ENCODE peak calls at places on chromosomes 16 and 17, in seven cellular contexts. One of them, this sample, is unnamed.

GRCh38 chr16:11609474-11610120 is 22.9 kb upstream of the LITAF start:
- DNase-seq in heart left ventricle: no peak
- DNase-seq in stimulated activated CD4-positive, alpha-beta T cell treated with anti-CD3 and anti-CD28 coated beads, TNF-alpha, amount 100 ng/mL, for 48 hours: no peak
- DNase-seq in NCI-H1436: no peak
- DNase-seq in tibial artery: no peak
- DNase-seq in activated naive CD8-positive, alpha-beta T cell treated with anti-CD3 and anti-CD28 coated beads, Interleukin-2, amount 50 U/mL, for 24 hours: no peak
- DNase-seq in effector memory CD8-positive, alpha-beta T cell: no peak
- DNase-seq in this sample: peak; percentile 47

GRCh38 chr17:58224315-58224714 is 5.3 kb upstream of the MKS1 start:
- DNase-seq in stimulated activated CD4-positive, alpha-beta T cell treated with anti-CD3 and anti-CD28 coated beads, TNF-alpha, amount 100 ng/mL, for 48 hours: no peak
- DNase-seq in heart left ventricle: no peak
- DNase-seq in effector memory CD8-positive, alpha-beta T cell: no peak
- DNase-seq in tibial artery: no peak
- DNase-seq in NCI-H1436: no peak
- DNase-seq in activated naive CD8-positive, alpha-beta T cell treated with anti-CD3 and anti-CD28 coated beads, Interleukin-2, amount 50 U/mL, for 24 hours: no peak
- DNase-seq in this sample: no peak

GRCh38 chr17:83000738-83001137 is 78.7 kb upstream of the METRNL start:
- DNase-seq in tibial artery: no peak
- DNase-seq in heart left ventricle: no peak
- DNase-seq in NCI-H1436: no peak
- DNase-seq in activated naive CD8-positive, alpha-beta T cell treated with anti-CD3 and anti-CD28 coated beads, Interleukin-2, amount 50 U/mL, for 24 hours: no peak
- DNase-seq in effector memory CD8-positive, alpha-beta T cell: no peak
- DNase-seq in stimulated activated CD4-positive, alpha-beta T cell treated with anti-CD3 and anti-CD28 coated beads, TNF-alpha, amount 100 ng/mL, for 48 hours: no peak
- DNase-seq in this sample: no peak

GRCh38 chr17:82878545-82878944 is 38.7 kb upstream of the ZNF750 start:
- DNase-seq in stimulated activated CD4-positive, alpha-beta T cell treated with anti-CD3 and anti-CD28 coated beads, TNF-alpha, amount 100 ng/mL, for 48 hours: no peak
- DNase-seq in activated naive CD8-positive, alpha-beta T cell treated with anti-CD3 and anti-CD28 coated beads, Interleukin-2, amount 50 U/mL, for 24 hours: no peak
- DNase-seq in heart left ventricle: no peak
- DNase-seq in effector memory CD8-positive, alpha-beta T cell: no peak
- DNase-seq in NCI-H1436: no peak
- DNase-seq in tibial artery: no peak
- DNase-seq in this sample: peak; percentile 61

GRCh38 chr16:65634291-65634690 is 512.4 kb upstream of the CDH11 start:
- DNase-seq in activated naive CD8-positive, alpha-beta T cell treated with anti-CD3 and anti-CD28 coated beads, Interleukin-2, amount 50 U/mL, for 24 hours: no peak
- DNase-seq in NCI-H1436: no peak
- DNase-seq in stimulated activated CD4-positive, alpha-beta T cell treated with anti-CD3 and anti-CD28 coated beads, TNF-alpha, amount 100 ng/mL, for 48 hours: no peak
- DNase-seq in tibial artery: no peak
- DNase-seq in effector memory CD8-positive, alpha-beta T cell: no peak
- DNase-seq in heart left ventricle: no peak
- DNase-seq in this sample: no peak

GRCh38 chr17:11282586-11282985 is 41.6 kb downstream of the SHISA6 start:
- DNase-seq in heart left ventricle: no peak
- DNase-seq in NCI-H1436: no peak
- DNase-seq in stimulated activated CD4-positive, alpha-beta T cell treated with anti-CD3 and anti-CD28 coated beads, TNF-alpha, amount 100 ng/mL, for 48 hours: no peak
- DNase-seq in activated naive CD8-positive, alpha-beta T cell treated with anti-CD3 and anti-CD28 coated beads, Interleukin-2, amount 50 U/mL, for 24 hours: no peak
- DNase-seq in effector memory CD8-positive, alpha-beta T cell: no peak
- DNase-seq in tibial artery: no peak
- DNase-seq in this sample: no peak

GRCh38 chr17:11383157-11383556 is 142.1 kb downstream of the SHISA6 start:
- DNase-seq in NCI-H1436: no peak
- DNase-seq in effector memory CD8-positive, alpha-beta T cell: no peak
- DNase-seq in activated naive CD8-positive, alpha-beta T cell treated with anti-CD3 and anti-CD28 coated beads, Interleukin-2, amount 50 U/mL, for 24 hours: no peak
- DNase-seq in heart left ventricle: no peak
- DNase-seq in stimulated activated CD4-positive, alpha-beta T cell treated with anti-CD3 and anti-CD28 coated beads, TNF-alpha, amount 100 ng/mL, for 48 hours: no peak
- DNase-seq in tibial artery: no peak
- DNase-seq in this sample: no peak

GRCh38 chr16:86664518-86665318 is 86.4 kb downstream of the FOXL1 start:
- DNase-seq in NCI-H1436: no peak
- DNase-seq in activated naive CD8-positive, alpha-beta T cell treated with anti-CD3 and anti-CD28 coated beads, Interleukin-2, amount 50 U/mL, for 24 hours: peak; percentile 67
- DNase-seq in effector memory CD8-positive, alpha-beta T cell: no peak
- DNase-seq in tibial artery: no peak
- DNase-seq in heart left ventricle: no peak
- DNase-seq in stimulated activated CD4-positive, alpha-beta T cell treated with anti-CD3 and anti-CD28 coated beads, TNF-alpha, amount 100 ng/mL, for 48 hours: peak; percentile 58
- DNase-seq in this sample: no peak

GRCh38 chr16:2090819-2091721 is 43.3 kb downstream of the TSC2 start:
- DNase-seq in NCI-H1436: no peak
- DNase-seq in tibial artery: no peak
- DNase-seq in heart left ventricle: no peak
- DNase-seq in effector memory CD8-positive, alpha-beta T cell: peak; percentile 69
- DNase-seq in activated naive CD8-positive, alpha-beta T cell treated with anti-CD3 and anti-CD28 coated beads, Interleukin-2, amount 50 U/mL, for 24 hours: no peak
- DNase-seq in stimulated activated CD4-positive, alpha-beta T cell treated with anti-CD3 and anti-CD28 coated beads, TNF-alpha, amount 100 ng/mL, for 48 hours: no peak
- DNase-seq in this sample: peak; percentile 87

GRCh38 chr17:54944796-54945195 is 23.7 kb downstream of the COX11 start:
- DNase-seq in NCI-H1436: no peak
- DNase-seq in activated naive CD8-positive, alpha-beta T cell treated with anti-CD3 and anti-CD28 coated beads, Interleukin-2, amount 50 U/mL, for 24 hours: no peak
- DNase-seq in tibial artery: no peak
- DNase-seq in heart left ventricle: no peak
- DNase-seq in effector memory CD8-positive, alpha-beta T cell: no peak
- DNase-seq in stimulated activated CD4-positive, alpha-beta T cell treated with anti-CD3 and anti-CD28 coated beads, TNF-alpha, amount 100 ng/mL, for 48 hours: no peak
- DNase-seq in this sample: no peak

This sample was measured in lower lobe of right lung.